ENCODE peak calls at places on chromosomes 11 and 22, in nine cellular contexts. I, Y, H, P, W, Z, K, D and A are unnamed samples.

GRCh38 chr11:8672346-8672745 is 10.1 kb downstream of the TRIM66 start:
- DNase-seq in W (no peak), I (no peak), D (no peak), K (no peak), Y (no peak), Z (no peak), H (no peak), P (no peak), A (no peak)

GRCh38 chr22:49184736-49185135 is 642.9 kb downstream of the BRD1 start:
- DNase-seq in I (no peak), Y (no peak), W (no peak), H (no peak), Z (no peak), P (no peak), K (no peak), D (no peak), A (no peak)

GRCh38 chr11:128633384-128633965 is 46.1 kb upstream of the ETS1 start:
- DNase-seq in D (no peak), W (no peak), H (no peak), P (no peak), Y (no peak), Z (no peak), K (no peak), I (no peak), A (no peak)

GRCh38 chr22:35601743-35602633 is 15.1 kb downstream of the MB start:
- DNase-seq in H (no peak), I (no peak), P (no peak), D (no peak), W (no peak), Y (no peak), K (peak), Z (peak), A (no peak)

GRCh38 chr11:126607776-126608625 is 252.5 kb downstream of the ST3GAL4 start:
- DNase-seq in Z (no peak), K (no peak), I (no peak), H (no peak), P (no peak), D (peak), Y (no peak), W (no peak), A (peak)

GRCh38 chr22:42313804-42314581 is 43.5 kb upstream of the TCF20 start:
- DNase-seq in Y (peak), H (peak), K (no peak), P (no peak), D (peak), I (no peak), W (peak), Z (peak), A (peak)

GRCh38 chr11:124115782-124116616 is 749 bp downstream of the VWA5A start:
- DNase-seq in I (no peak), Z (no peak), D (peak), Y (no peak), P (no peak), W (no peak), K (no peak), H (no peak), A (no peak)

GRCh38 chr11:134347441-134347840 is 15.7 kb downstream of the GLB1L2 start:
- DNase-seq in Z (no peak), H (no peak), W (no peak), I (no peak), K (no peak), Y (no peak), D (no peak), P (no peak), A (no peak)

GRCh38 chr11:123516238-123516637 is 86.2 kb downstream of the GRAMD1B start:
- DNase-seq in Y (no peak), D (no peak), P (no peak), K (no peak), W (no peak), I (no peak), H (no peak), Z (no peak), A (no peak)

GRCh38 chr22:46352691-46353386 is 17.3 kb downstream of the TRMU start:
- DNase-seq in K (no peak), W (no peak), P (no peak), Y (no peak), D (no peak), H (no peak), Z (peak), I (no peak), A (no peak)

GRCh38 chr11:8267831-8268529 is 4.3 kb upstream of the LMO1 start:
- DNase-seq in I (no peak), H (peak), D (peak), W (peak), Y (no peak), Z (no peak), P (peak), K (no peak), A (no peak)

GRCh38 chr11:121762820-121763219 is 310.1 kb upstream of the SORL1-AS1 start:
- DNase-seq in H (no peak), K (no peak), D (peak), P (no peak), Y (no peak), W (no peak), I (peak), Z (peak), A (peak)

GRCh38 chr22:30159561-30160353 is 79.5 kb downstream of the HORMAD2 start:
- DNase-seq in W (no peak), Z (peak), Y (no peak), I (no peak), P (no peak), H (no peak), D (no peak), K (peak), A (no peak)

GRCh38 chr11:56103210-56103737 is at the start of gene OR8H2:
- DNase-seq in Z (no peak), K (no peak), W (no peak), I (no peak), H (no peak), P (no peak), Y (no peak), D (no peak), A (no peak)

GRCh38 chr11:107157809-107158187 is 139.5 kb upstream of the GUCY1A2 start:
- DNase-seq in P (no peak), Y (no peak), I (no peak), W (no peak), H (no peak), K (no peak), D (no peak), Z (no peak), A (no peak)

GRCh38 chr22:19957445-19957844 is 15.8 kb upstream of the TXNRD2 start:
- DNase-seq in P (no peak), Y (no peak), K (no peak), Z (no peak), H (no peak), W (no peak), I (no peak), D (no peak), A (no peak)

GRCh38 chr11:94814238-94814976 is 46.3 kb downstream of the AMOTL1 start:
- DNase-seq in Z (no peak), I (no peak), P (no peak), D (no peak), Y (no peak), W (no peak), K (no peak), H (no peak), A (no peak)

GRCh38 chr11:125281831-125282595 is 117.5 kb downstream of the PKNOX2 start:
- DNase-seq in K (no peak), I (no peak), D (no peak), P (no peak), W (no peak), H (no peak), Y (no peak), Z (no peak), A (no peak)

GRCh38 chr11:47986742-47987141 is 6.4 kb downstream of the PTPRJ start:
- DNase-seq in Z (no peak), H (no peak), I (no peak), W (no peak), D (no peak), P (no peak), K (no peak), Y (no peak), A (no peak)

GRCh38 chr11:2290351-2290841 is 11.3 kb downstream of the C11orf21 start:
- DNase-seq in K (no peak), I (no peak), P (peak), W (no peak), D (no peak), Z (no peak), H (no peak), Y (no peak), A (no peak)

GRCh38 chr11:2347449-2347848 is 29.7 kb upstream of the CD81 start:
- DNase-seq in H (no peak), D (no peak), Z (no peak), K (no peak), Y (no peak), I (no peak), W (no peak), P (no peak), A (no peak)

GRCh38 chr11:107592813-107593212 is 1.9 kb downstream of the ELMOD1 start:
- DNase-seq in K (no peak), I (no peak), W (no peak), Z (no peak), P (no peak), D (peak), H (no peak), Y (no peak), A (no peak)

GRCh38 chr11:72091292-72091691 is 10.6 kb downstream of the LRRC51 start:
- DNase-seq in P (peak), H (peak), I (no peak), Y (peak), Z (peak), D (peak), K (peak), W (peak), A (no peak)

GRCh38 chr22:19854778-19855503 is at the start of the genes GNB1L and RTL10:
- DNase-seq in I (peak), K (peak), D (peak), H (peak), Z (peak), W (peak), Y (peak), P (peak), A (peak)

GRCh38 chr11:123211981-123212380 is 16.9 kb upstream of the CLMP start:
- DNase-seq in H (no peak), K (no peak), I (no peak), D (no peak), Z (peak), Y (no peak), W (no peak), P (no peak), A (no peak)

GRCh38 chr11:108670381-108670930 is 5.6 kb downstream of the DDX10 start:
- DNase-seq in Z (no peak), Y (no peak), K (no peak), P (no peak), W (no peak), H (no peak), D (no peak), I (no peak), A (no peak)

GRCh38 chr11:129440028-129440630 is 64.5 kb downstream of the BARX2 start:
- DNase-seq in Z (no peak), H (no peak), P (no peak), K (no peak), I (no peak), Y (no peak), D (no peak), W (no peak), A (no peak)

GRCh38 chr11:26649884-26650283 is 72.0 kb downstream of the SLC5A12 start:
- DNase-seq in H (peak), K (peak), I (peak), W (no peak), D (peak), Y (peak), Z (peak), P (no peak), A (no peak)

GRCh38 chr11:76140912-76141574 is 65.3 kb downstream of the WNT11 start:
- DNase-seq in P (no peak), Y (no peak), I (no peak), K (no peak), D (no peak), W (no peak), Z (no peak), H (no peak), A (no peak)

GRCh38 chr11:1505480-1505879 is 18.9 kb upstream of the MOB2 start:
- DNase-seq in P (no peak), K (no peak), Y (no peak), W (no peak), D (peak), I (no peak), H (no peak), Z (no peak), A (no peak)

GRCh38 chr11:61961570-61962212 is 5.7 kb downstream of the FTH1 start:
- DNase-seq in W (no peak), K (no peak), Y (no peak), H (no peak), Z (no peak), D (no peak), I (no peak), P (peak), A (no peak)

GRCh38 chr11:116595305-116595880 is 177.4 kb downstream of the BUD13 start:
- DNase-seq in H (no peak), Z (no peak), K (no peak), W (no peak), I (no peak), Y (no peak), D (no peak), P (peak), A (peak)

GRCh38 chr11:7651140-7651551 is 22.2 kb downstream of the CYB5R2 start:
- DNase-seq in I (no peak), K (no peak), Z (peak), H (no peak), D (no peak), Y (peak), W (no peak), P (no peak), A (no peak)

GRCh38 chr11:35390737-35391682 is 28.3 kb downstream of the SLC1A2 start:
- DNase-seq in P (no peak), I (no peak), H (no peak), Z (peak), Y (no peak), K (peak), W (no peak), D (no peak), A (no peak)

GRCh38 chr11:42225664-42226063 is 766.2 kb upstream of the LRRC4C start:
- DNase-seq in Z (no peak), Y (no peak), D (no peak), H (no peak), W (no peak), K (no peak), I (no peak), P (no peak), A (no peak)

GRCh38 chr22:19066531-19067271 is 55.5 kb downstream of the DGCR2 start:
- DNase-seq in Z (peak), W (no peak), K (no peak), Y (no peak), D (no peak), H (no peak), I (no peak), P (no peak), A (no peak)

GRCh38 chr11:105490333-105490732 is 119.5 kb upstream of the GRIA4 start:
- DNase-seq in Y (no peak), K (no peak), H (no peak), I (no peak), Z (no peak), W (no peak), D (no peak), P (no peak), A (no peak)